ENCODE peak calls at places on chromosomes 13 and 19, in four cellular contexts. One of them, this sample, is unnamed.

GRCh38 chr19:3161453-3161852 is 17.1 kb upstream of the S1PR4 start:
- DNase-seq in AG08395: peak
- DNase-seq in transverse colon: no peak
- DNase-seq in ovary: no peak
- DNase-seq in this sample: no peak

GRCh38 chr13:44243198-44243852 is 130.3 kb upstream of the SERP2 start:
- DNase-seq in AG08395: peak
- DNase-seq in transverse colon: peak
- DNase-seq in ovary: no peak
- DNase-seq in this sample: peak

GRCh38 chr13:27968316-27969072 is 621 bp downstream of the CDX2 start:
- DNase-seq in AG08395: no peak
- DNase-seq in transverse colon: no peak
- DNase-seq in ovary: no peak
- DNase-seq in this sample: no peak

GRCh38 chr13:98413796-98414195 is 163.1 kb downstream of the STK24 start:
- DNase-seq in AG08395: no peak
- DNase-seq in transverse colon: no peak
- DNase-seq in ovary: no peak
- DNase-seq in this sample: no peak

GRCh38 chr13:67303661-67304333 is 73.7 kb upstream of the PCDH9 start:
- DNase-seq in AG08395: no peak
- DNase-seq in transverse colon: no peak
- DNase-seq in ovary: no peak
- DNase-seq in this sample: no peak

GRCh38 chr13:79811170-79811569 is 330.2 kb downstream of the NDFIP2 start:
- DNase-seq in AG08395: no peak
- DNase-seq in transverse colon: no peak
- DNase-seq in ovary: no peak
- DNase-seq in this sample: no peak

GRCh38 chr13:32731576-32731975 is 145.3 kb downstream of the PDS5B start:
- DNase-seq in AG08395: peak
- DNase-seq in transverse colon: no peak
- DNase-seq in ovary: no peak
- DNase-seq in this sample: no peak

GRCh38 chr13:23578411-23579071 is 8.3 kb downstream of the TNFRSF19 start:
- DNase-seq in AG08395: peak
- DNase-seq in transverse colon: peak
- DNase-seq in ovary: peak
- DNase-seq in this sample: peak

GRCh38 chr19:55297267-55297666 is 13.5 kb downstream of the BRSK1 start:
- DNase-seq in AG08395: no peak
- DNase-seq in transverse colon: no peak
- DNase-seq in ovary: no peak
- DNase-seq in this sample: no peak

GRCh38 chr13:113969973-113970611 is 3.8 kb downstream of the C13orf46 start:
- DNase-seq in AG08395: no peak
- DNase-seq in transverse colon: peak
- DNase-seq in ovary: peak
- DNase-seq in this sample: peak

GRCh38 chr13:97116754-97117153 is 105.4 kb upstream of the MBNL2 start:
- DNase-seq in AG08395: peak
- DNase-seq in transverse colon: no peak
- DNase-seq in ovary: no peak
- DNase-seq in this sample: no peak

GRCh38 chr13:26497991-26498423 is 59.5 kb upstream of the WASF3 start:
- DNase-seq in AG08395: peak
- DNase-seq in transverse colon: no peak
- DNase-seq in ovary: no peak
- DNase-seq in this sample: no peak

GRCh38 chr19:8184274-8184673 is 24.9 kb upstream of the CERS4 start:
- DNase-seq in AG08395: no peak
- DNase-seq in transverse colon: no peak
- DNase-seq in ovary: no peak
- DNase-seq in this sample: no peak

GRCh38 chr19:40687525-40688016 is 2.9 kb downstream of the NUMBL start:
- DNase-seq in AG08395: peak
- DNase-seq in transverse colon: peak
- DNase-seq in ovary: peak
- DNase-seq in this sample: peak

GRCh38 chr13:24254151-24254810 is 55.1 kb upstream of the C1QTNF9 start:
- DNase-seq in AG08395: no peak
- DNase-seq in transverse colon: no peak
- DNase-seq in ovary: no peak
- DNase-seq in this sample: no peak

GRCh38 chr19:45179063-45179847 is 671 bp downstream of the BLOC1S3 start:
- DNase-seq in AG08395: no peak
- DNase-seq in transverse colon: peak
- DNase-seq in ovary: peak
- DNase-seq in this sample: peak

GRCh38 chr19:51830263-51830662 is 35.3 kb downstream of the FPR3 start:
- DNase-seq in AG08395: no peak
- DNase-seq in transverse colon: no peak
- DNase-seq in ovary: no peak
- DNase-seq in this sample: no peak

GRCh38 chr13:65985632-65986031 is 1244.5 kb downstream of the PCDH9 start:
- DNase-seq in AG08395: no peak
- DNase-seq in transverse colon: no peak
- DNase-seq in ovary: no peak
- DNase-seq in this sample: no peak

GRCh38 chr13:103539265-103539664 is 473.0 kb upstream of the SLC10A2 start:
- DNase-seq in AG08395: no peak
- DNase-seq in transverse colon: no peak
- DNase-seq in ovary: no peak
- DNase-seq in this sample: no peak

GRCh38 chr19:10114651-10115391 is 3.3 kb downstream of the P2RY11 start:
- DNase-seq in AG08395: no peak
- DNase-seq in transverse colon: no peak
- DNase-seq in ovary: no peak
- DNase-seq in this sample: no peak

GRCh38 chr19:40530091-40530901 is 46.4 kb upstream of the SHKBP1 start:
- DNase-seq in AG08395: no peak
- DNase-seq in transverse colon: no peak
- DNase-seq in ovary: peak
- DNase-seq in this sample: no peak

GRCh38 chr13:71864981-71865857 is 1.8 kb downstream of the DACH1 start:
- DNase-seq in AG08395: peak
- DNase-seq in transverse colon: peak
- DNase-seq in ovary: no peak
- DNase-seq in this sample: peak